ENCODE peak calls at places on chromosomes 1 and 21, in eight cellular contexts. F, A, H, L, Y, X, D and I are unnamed samples.
A peak's percentile ranks its signal among the peaks of the same experiment; 100 is the strongest.

GRCh38 chr1:7322912-7323311 is 448.2 kb upstream of the VAMP3 start:
- DNase-seq in X (no peak), F (no peak), L (no peak), A (no peak), Y (no peak), H (no peak), D (no peak), I (no peak)

GRCh38 chr1:94271373-94271772 is 34.0 kb upstream of the ARHGAP29 start:
- DNase-seq in Y (no peak), X (no peak), D (no peak), H (no peak), L (no peak), A (no peak), F (no peak), I (no peak)

GRCh38 chr21:37079211-37079824 is 6.3 kb downstream of the TTC3 start:
- DNase-seq in D (no peak), A (no peak), L (no peak), H (peak; percentile 42), X (no peak), Y (no peak), F (no peak), I (no peak)

GRCh38 chr21:44761747-44762208 is 39.8 kb downstream of the UBE2G2 start:
- DNase-seq in H (no peak), Y (no peak), L (no peak), F (no peak), A (no peak), D (peak; percentile 53), X (no peak), I (no peak)

GRCh38 chr1:12208764-12209494 is 20.9 kb upstream of the VPS13D start:
- DNase-seq in D (peak; percentile 89), X (peak; percentile 88), L (peak; percentile 88), F (peak; percentile 80), Y (peak; percentile 91), A (peak; percentile 76), H (peak; percentile 67), I (peak; percentile 80)

GRCh38 chr1:37478451-37478871 is 4.1 kb downstream of the ZC3H12A start:
- DNase-seq in F (no peak), L (no peak), Y (no peak), X (peak; percentile 50), D (peak; percentile 24), H (no peak), A (peak; percentile 42), I (peak; percentile 52)

GRCh38 chr1:240092301-240093119 is 827 bp downstream of the FMN2 start:
- DNase-seq in Y (peak; percentile 66), H (peak; percentile 62), X (peak; percentile 37), F (no peak), D (peak; percentile 9), L (peak; percentile 88), A (no peak), I (no peak)

GRCh38 chr1:221874285-221875003 is 132.6 kb upstream of the DUSP10 start:
- DNase-seq in Y (no peak), A (no peak), F (no peak), L (no peak), D (no peak), H (peak; percentile 28), X (no peak), I (no peak)

GRCh38 chr21:21714396-21714795 is 716.2 kb downstream of the NCAM2 start:
- DNase-seq in Y (no peak), D (no peak), A (no peak), L (no peak), X (peak; percentile 78), H (peak; percentile 6), F (no peak), I (no peak)

GRCh38 chr1:200376521-200376920 is 33.3 kb downstream of the ZNF281 start:
- DNase-seq in H (no peak), F (no peak), L (no peak), Y (no peak), X (no peak), A (no peak), D (no peak), I (no peak)

GRCh38 chr1:116902027-116902426 is 7.7 kb upstream of the PTGFRN start:
- DNase-seq in H (no peak), A (no peak), L (no peak), X (no peak), Y (peak; percentile 32), D (no peak), F (no peak), I (no peak)

DNA sequence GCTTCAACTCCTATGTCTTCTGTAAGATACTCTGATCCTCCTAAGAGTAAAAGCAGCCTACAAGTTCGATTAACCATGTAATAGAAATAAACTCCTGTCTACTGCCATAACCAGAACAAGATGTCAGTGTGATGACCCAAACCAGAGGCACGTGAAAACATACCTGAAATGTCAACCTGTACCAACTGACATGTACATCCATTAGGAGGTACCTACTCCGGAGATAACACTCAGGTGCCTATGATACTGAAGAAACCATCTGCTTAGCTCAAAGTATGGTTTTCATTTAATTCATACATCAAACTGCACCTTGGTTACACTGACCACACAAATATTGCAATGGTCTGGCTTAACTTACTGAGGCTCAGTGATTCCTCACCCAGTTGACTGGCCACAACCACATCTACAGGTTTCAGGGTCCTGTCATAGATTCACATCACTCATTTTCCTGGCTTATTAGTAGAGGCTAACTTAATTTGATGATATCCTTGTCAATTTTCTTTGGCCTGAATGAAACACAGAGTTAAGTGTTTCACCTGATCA is 4.4 kb downstream of the ITPKB start:
- DNase-seq in D (no peak), X (no peak), L (no peak), A (no peak), Y (no peak), H (no peak), F (no peak), I (no peak)
- H3K4me1 ChIP-seq in D (peaks cover 3% of the 10 kb centered on the region), X (peaks cover 3% of the 10 kb centered on the region), L (peaks cover 13% of the 10 kb centered on the region), A (peaks cover 37% of the 10 kb centered on the region), Y (peaks cover 60% of the 10 kb centered on the region), H (peaks cover 12% of the 10 kb centered on the region), F (peaks cover 37% of the 10 kb centered on the region), I (peaks cover 64% of the 10 kb centered on the region)

GRCh38 chr1:204695692-204696091 is 10.2 kb upstream of the LRRN2 start:
- DNase-seq in H (no peak), L (no peak), D (no peak), Y (peak; percentile 30), F (no peak), X (no peak), A (no peak), I (no peak)
- H3K4me3 ChIP-seq in H (no peak overlapping the region), L (no peak overlapping the region), D (no peak overlapping the region), Y (no peak overlapping the region), F (no peak overlapping the region), X (no peak overlapping the region), A (no peak overlapping the region), I (no peak overlapping the region)

DNA sequence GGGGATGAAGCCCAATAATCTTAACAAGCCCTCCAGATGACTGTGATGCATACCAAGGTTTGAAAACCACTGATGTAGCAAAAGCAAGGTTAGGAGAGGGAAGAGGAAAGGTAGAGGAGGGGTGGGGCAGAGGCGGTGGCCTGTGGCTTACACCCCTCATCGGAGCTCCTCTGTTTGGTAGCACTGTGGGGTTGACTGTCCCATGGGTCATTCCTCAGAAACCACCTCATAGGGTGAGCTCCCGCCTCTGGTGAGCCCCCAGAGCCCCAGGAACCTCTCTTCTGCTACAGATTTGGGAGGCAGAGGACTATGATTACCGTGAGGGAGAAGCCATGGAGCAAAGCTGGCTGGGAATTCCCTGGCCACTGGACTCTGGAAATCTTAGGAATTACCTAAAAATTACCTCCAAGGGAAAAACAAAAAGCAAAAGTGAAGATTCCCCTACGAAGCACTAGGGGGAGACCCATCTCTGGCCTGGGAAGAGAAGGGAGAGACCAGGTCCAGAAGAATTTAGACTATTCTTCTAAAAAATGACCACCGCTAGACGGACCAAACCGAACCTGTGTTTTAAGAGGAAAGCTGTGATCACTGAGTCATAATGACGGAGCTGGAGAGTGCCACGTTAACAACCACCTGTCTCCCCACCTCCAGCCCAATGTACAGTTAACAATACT is 1.5 kb upstream of the RASSF5 start:
- DNase-seq in F (no peak), H (no peak), A (no peak), Y (no peak), D (no peak), X (peak; percentile 68), L (peak; percentile 51), I (no peak)
- H3K4me1 ChIP-seq in F (peaks cover 35% of the 10 kb centered on the region), H (peaks cover 74% of the 10 kb centered on the region), A (peaks cover 29% of the 10 kb centered on the region), Y (peaks cover 26% of the 10 kb centered on the region), D (no peaks in the 10 kb centered on the region), X (peaks cover 17% of the 10 kb centered on the region), L (peaks cover 16% of the 10 kb centered on the region), I (peaks cover 21% of the 10 kb centered on the region)

GRCh38 chr1:92480813-92481597 is 5.7 kb downstream of the GFI1 start:
- DNase-seq in H (no peak), A (no peak), L (peak; percentile 55), D (no peak), F (no peak), X (no peak), Y (no peak), I (no peak)
- H3K4me3 ChIP-seq in H (no peak overlapping the region), A (no peak overlapping the region), L (no peak overlapping the region), D (peak overlapping the region; percentile 64), F (no peak overlapping the region), X (peak overlapping the region; percentile 11), Y (peak overlapping the region; percentile 18), I (no peak overlapping the region)

DNA sequence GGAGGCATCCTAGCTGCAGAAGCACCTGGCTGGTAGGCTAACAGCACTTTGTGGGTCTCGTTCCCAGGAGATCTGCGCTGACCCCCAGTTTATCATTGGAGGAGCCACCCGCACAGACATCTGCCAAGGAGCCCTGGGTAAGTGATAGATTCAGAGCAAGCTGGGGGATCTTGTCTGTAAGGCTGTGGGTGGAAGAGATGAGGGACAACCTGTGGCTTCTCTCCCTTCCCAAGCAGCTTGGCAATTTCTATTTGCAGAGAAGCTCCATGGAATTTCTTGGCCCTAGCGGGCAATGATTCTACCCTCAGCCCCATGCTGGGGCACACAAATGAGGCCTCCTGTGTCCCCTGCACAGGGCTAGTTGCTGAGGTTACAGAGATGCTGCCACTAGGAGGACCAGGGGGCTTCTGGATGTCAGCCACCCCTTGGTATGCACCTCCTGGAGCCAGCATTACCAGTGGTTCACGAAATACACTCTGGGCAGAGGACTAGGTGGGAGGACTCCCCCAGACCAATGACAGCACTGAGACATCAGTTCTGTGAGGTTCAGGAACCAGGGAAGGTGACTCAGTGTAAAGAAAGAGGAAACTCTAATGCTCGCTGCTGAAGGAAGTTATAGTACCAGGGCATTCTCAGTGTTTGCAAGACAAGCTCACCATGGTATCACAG is 5.5 kb downstream of the CAPN2 start:
- DNase-seq in D (no peak), F (no peak), L (no peak), H (no peak), X (no peak), Y (no peak), A (no peak), I (peak; percentile 37)
- H3K4me1 ChIP-seq in D (peaks cover 55% of the 10 kb centered on the region), F (peaks cover 76% of the 10 kb centered on the region), L (peaks cover 36% of the 10 kb centered on the region), H (peaks cover 59% of the 10 kb centered on the region), X (peaks cover 10% of the 10 kb centered on the region), Y (peaks cover 52% of the 10 kb centered on the region), A (peaks cover 74% of the 10 kb centered on the region), I (peaks cover 90% of the 10 kb centered on the region)

GRCh38 chr1:204286841-204287387 is 72.8 kb downstream of the PLEKHA6 start:
- DNase-seq in A (peak; percentile 51), L (peak; percentile 51), F (peak; percentile 8), D (peak; percentile 35), X (peak; percentile 30), Y (no peak), H (peak; percentile 21), I (no peak)
- H3K4me3 ChIP-seq in A (peak overlapping the region; percentile 76), L (no peak overlapping the region), F (peak overlapping the region; percentile 55), D (peak overlapping the region; percentile 14), X (peak overlapping the region; percentile 21), Y (peak overlapping the region; percentile 19), H (no peak overlapping the region), I (peak overlapping the region; percentile 64)